ENCODE peak calls at places on chromosomes 3 and 15, in eight cellular contexts. One of them, this sample, is unnamed.

GRCh38 chr15:39554746-39555387 is 26.0 kb upstream of the THBS1 start:
- DNase-seq in NCI-H1694: no peak
- DNase-seq in cardiac muscle cell: no peak
- DNase-seq in hippocampal formation: no peak
- DNase-seq in activated CD4-positive, alpha-beta T cell treated with anti-CD3 and anti-CD28 coated beads for 4 hours: no peak
- DNase-seq in endodermal cell: no peak
- DNase-seq in HTR-8/SVneo: no peak
- DNase-seq in heart right ventricle: no peak
- DNase-seq in this sample: no peak

GRCh38 chr3:50245831-50246516 is 10.0 kb downstream of the GNAI2 start:
- DNase-seq in HTR-8/SVneo: peak; percentile 82
- DNase-seq in hippocampal formation: peak; percentile 77
- DNase-seq in heart right ventricle: peak; percentile 93
- DNase-seq in cardiac muscle cell: peak; percentile 94
- DNase-seq in endodermal cell: peak; percentile 99
- DNase-seq in NCI-H1694: peak; percentile 12
- DNase-seq in activated CD4-positive, alpha-beta T cell treated with anti-CD3 and anti-CD28 coated beads for 4 hours: peak; percentile 97
- DNase-seq in this sample: peak; percentile 84

GRCh38 chr3:146395164-146395563 is 74.2 kb downstream of the PLSCR2 start:
- DNase-seq in cardiac muscle cell: no peak
- DNase-seq in heart right ventricle: no peak
- DNase-seq in endodermal cell: no peak
- DNase-seq in hippocampal formation: no peak
- DNase-seq in activated CD4-positive, alpha-beta T cell treated with anti-CD3 and anti-CD28 coated beads for 4 hours: no peak
- DNase-seq in HTR-8/SVneo: no peak
- DNase-seq in NCI-H1694: no peak
- DNase-seq in this sample: no peak

GRCh38 chr15:50431204-50431603 is 7.0 kb downstream of the USP8 start:
- DNase-seq in endodermal cell: no peak
- DNase-seq in NCI-H1694: no peak
- DNase-seq in heart right ventricle: no peak
- DNase-seq in cardiac muscle cell: no peak
- DNase-seq in HTR-8/SVneo: no peak
- DNase-seq in hippocampal formation: no peak
- DNase-seq in activated CD4-positive, alpha-beta T cell treated with anti-CD3 and anti-CD28 coated beads for 4 hours: no peak
- DNase-seq in this sample: no peak

GRCh38 chr3:192889694-192890093 is 28.0 kb downstream of the MB21D2 start:
- DNase-seq in hippocampal formation: no peak
- DNase-seq in NCI-H1694: no peak
- DNase-seq in activated CD4-positive, alpha-beta T cell treated with anti-CD3 and anti-CD28 coated beads for 4 hours: no peak
- DNase-seq in HTR-8/SVneo: no peak
- DNase-seq in cardiac muscle cell: no peak
- DNase-seq in endodermal cell: no peak
- DNase-seq in heart right ventricle: no peak
- DNase-seq in this sample: no peak

GRCh38 chr15:72082176-72082575 is 35.8 kb downstream of the MYO9A start:
- DNase-seq in endodermal cell: no peak
- DNase-seq in activated CD4-positive, alpha-beta T cell treated with anti-CD3 and anti-CD28 coated beads for 4 hours: no peak
- DNase-seq in hippocampal formation: no peak
- DNase-seq in cardiac muscle cell: no peak
- DNase-seq in NCI-H1694: no peak
- DNase-seq in heart right ventricle: no peak
- DNase-seq in HTR-8/SVneo: no peak
- DNase-seq in this sample: no peak

GRCh38 chr3:53531749-53532148 is 37.3 kb downstream of the CACNA1D start:
- DNase-seq in HTR-8/SVneo: no peak
- DNase-seq in cardiac muscle cell: no peak
- DNase-seq in hippocampal formation: no peak
- DNase-seq in NCI-H1694: no peak
- DNase-seq in activated CD4-positive, alpha-beta T cell treated with anti-CD3 and anti-CD28 coated beads for 4 hours: no peak
- DNase-seq in endodermal cell: peak; percentile 59
- DNase-seq in heart right ventricle: no peak
- DNase-seq in this sample: no peak

GRCh38 chr3:52039846-52040245 is 16.5 kb downstream of the DUSP7 start:
- DNase-seq in hippocampal formation: peak; percentile 98
- DNase-seq in activated CD4-positive, alpha-beta T cell treated with anti-CD3 and anti-CD28 coated beads for 4 hours: no peak
- DNase-seq in cardiac muscle cell: no peak
- DNase-seq in HTR-8/SVneo: no peak
- DNase-seq in NCI-H1694: no peak
- DNase-seq in endodermal cell: no peak
- DNase-seq in heart right ventricle: peak; percentile 85
- DNase-seq in this sample: peak; percentile 56

GRCh38 chr15:81492303-81492702 is 118.3 kb upstream of the TMC3 start:
- DNase-seq in NCI-H1694: peak; percentile 65
- DNase-seq in endodermal cell: no peak
- DNase-seq in heart right ventricle: no peak
- DNase-seq in activated CD4-positive, alpha-beta T cell treated with anti-CD3 and anti-CD28 coated beads for 4 hours: no peak
- DNase-seq in hippocampal formation: no peak
- DNase-seq in cardiac muscle cell: no peak
- DNase-seq in HTR-8/SVneo: no peak
- DNase-seq in this sample: peak; percentile 87

GRCh38 chr15:88341653-88342052 is 85.1 kb upstream of the NTRK3 start:
- DNase-seq in heart right ventricle: no peak
- DNase-seq in cardiac muscle cell: no peak
- DNase-seq in HTR-8/SVneo: no peak
- DNase-seq in hippocampal formation: no peak
- DNase-seq in NCI-H1694: no peak
- DNase-seq in endodermal cell: no peak
- DNase-seq in activated CD4-positive, alpha-beta T cell treated with anti-CD3 and anti-CD28 coated beads for 4 hours: no peak
- DNase-seq in this sample: no peak

GRCh38 chr15:28098766-28099554 is at the start of gene OCA2:
- DNase-seq in NCI-H1694: peak; percentile 22
- DNase-seq in cardiac muscle cell: peak; percentile 89
- DNase-seq in activated CD4-positive, alpha-beta T cell treated with anti-CD3 and anti-CD28 coated beads for 4 hours: peak; percentile 62
- DNase-seq in endodermal cell: peak; percentile 97
- DNase-seq in heart right ventricle: peak; percentile 70
- DNase-seq in hippocampal formation: no peak
- DNase-seq in HTR-8/SVneo: no peak
- DNase-seq in this sample: peak; percentile 37

GRCh38 chr3:109702252-109702651 is 364.9 kb upstream of the DPPA4 start:
- DNase-seq in heart right ventricle: no peak
- DNase-seq in HTR-8/SVneo: no peak
- DNase-seq in activated CD4-positive, alpha-beta T cell treated with anti-CD3 and anti-CD28 coated beads for 4 hours: no peak
- DNase-seq in endodermal cell: no peak
- DNase-seq in hippocampal formation: no peak
- DNase-seq in NCI-H1694: no peak
- DNase-seq in cardiac muscle cell: no peak
- DNase-seq in this sample: no peak

GRCh38 chr15:77974098-77974414 is 103.5 kb downstream of the TBC1D2B start:
- DNase-seq in cardiac muscle cell: no peak
- DNase-seq in heart right ventricle: peak; percentile 74
- DNase-seq in HTR-8/SVneo: no peak
- DNase-seq in hippocampal formation: peak; percentile 51
- DNase-seq in endodermal cell: no peak
- DNase-seq in NCI-H1694: peak; percentile 35
- DNase-seq in activated CD4-positive, alpha-beta T cell treated with anti-CD3 and anti-CD28 coated beads for 4 hours: no peak
- DNase-seq in this sample: peak; percentile 76

GRCh38 chr3:101362408-101362807 is 42.0 kb upstream of the IMPG2 start:
- DNase-seq in endodermal cell: no peak
- DNase-seq in cardiac muscle cell: no peak
- DNase-seq in HTR-8/SVneo: no peak
- DNase-seq in activated CD4-positive, alpha-beta T cell treated with anti-CD3 and anti-CD28 coated beads for 4 hours: no peak
- DNase-seq in heart right ventricle: no peak
- DNase-seq in NCI-H1694: no peak
- DNase-seq in hippocampal formation: no peak
- DNase-seq in this sample: no peak

GRCh38 chr3:816605-817004 is 276.2 kb upstream of the CNTN6 start:
- DNase-seq in cardiac muscle cell: no peak
- DNase-seq in heart right ventricle: no peak
- DNase-seq in HTR-8/SVneo: no peak
- DNase-seq in NCI-H1694: no peak
- DNase-seq in hippocampal formation: no peak
- DNase-seq in endodermal cell: no peak
- DNase-seq in activated CD4-positive, alpha-beta T cell treated with anti-CD3 and anti-CD28 coated beads for 4 hours: no peak
- DNase-seq in this sample: no peak

GRCh38 chr15:55937040-55937439 is 56.4 kb downstream of the NEDD4 start:
- DNase-seq in heart right ventricle: no peak
- DNase-seq in activated CD4-positive, alpha-beta T cell treated with anti-CD3 and anti-CD28 coated beads for 4 hours: no peak
- DNase-seq in endodermal cell: no peak
- DNase-seq in NCI-H1694: no peak
- DNase-seq in cardiac muscle cell: no peak
- DNase-seq in hippocampal formation: no peak
- DNase-seq in HTR-8/SVneo: peak; percentile 3
- DNase-seq in this sample: no peak

GRCh38 chr15:77819271-77819806 is 186.6 kb upstream of the LINGO1 start:
- DNase-seq in NCI-H1694: no peak
- DNase-seq in HTR-8/SVneo: no peak
- DNase-seq in endodermal cell: peak; percentile 66
- DNase-seq in activated CD4-positive, alpha-beta T cell treated with anti-CD3 and anti-CD28 coated beads for 4 hours: no peak
- DNase-seq in hippocampal formation: no peak
- DNase-seq in cardiac muscle cell: peak; percentile 32
- DNase-seq in heart right ventricle: no peak
- DNase-seq in this sample: no peak

GRCh38 chr3:51245871-51246270 is 139.2 kb upstream of the MANF start:
- DNase-seq in heart right ventricle: no peak
- DNase-seq in activated CD4-positive, alpha-beta T cell treated with anti-CD3 and anti-CD28 coated beads for 4 hours: no peak
- DNase-seq in NCI-H1694: no peak
- DNase-seq in cardiac muscle cell: no peak
- DNase-seq in HTR-8/SVneo: no peak
- DNase-seq in endodermal cell: no peak
- DNase-seq in hippocampal formation: no peak
- DNase-seq in this sample: no peak